ENCODE peak calls at places on chromosomes 6 and 20, in six cellular contexts. P is heart left ventricle, B is HCT116, E is ovary, T is pancreas, C is brain microvascular endothelial cell. F is an unnamed sample.

GRCh38 chr20:11235058-11235457 is 561.3 kb upstream of the JAG1 start:
- DNase-seq in P (no peak), B (no peak), E (no peak), T (no peak), C (peak; percentile 77), F (no peak)

GRCh38 chr6:48101277-48101676 is 9.7 kb downstream of the PTCHD4 start:
- DNase-seq in P (no peak), B (no peak), E (no peak), T (no peak), C (no peak), F (no peak)

GRCh38 chr6:111469543-111469942 is 13.5 kb downstream of the REV3L start:
- DNase-seq in P (no peak), B (no peak), E (no peak), T (no peak), C (no peak), F (no peak)

GRCh38 chr6:1764584-1764983 is 154.9 kb downstream of the FOXC1 start:
- DNase-seq in P (no peak), B (no peak), E (no peak), T (no peak), C (no peak), F (no peak)

GRCh38 chr6:38188677-38189335 is 369.3 kb downstream of the ZFAND3 start:
- DNase-seq in P (no peak), B (no peak), E (no peak), T (no peak), C (no peak), F (no peak)

GRCh38 chr6:161319231-161319630 is 45.4 kb upstream of the AGPAT4 start:
- DNase-seq in P (no peak), B (no peak), E (no peak), T (no peak), C (no peak), F (no peak)

GRCh38 chr6:111406200-111406711 is 76.8 kb downstream of the REV3L start:
- DNase-seq in P (no peak), B (no peak), E (no peak), T (no peak), C (no peak), F (no peak)

GRCh38 chr6:153879826-153880225 is 159.2 kb upstream of the OPRM1 start:
- DNase-seq in P (no peak), B (no peak), E (no peak), T (no peak), C (no peak), F (no peak)

GRCh38 chr6:26249959-26250805 is 114.8 kb upstream of the BTN3A2 start:
- DNase-seq in P (peak; percentile 43), B (no peak), E (no peak), T (no peak), C (peak; percentile 64), F (peak; percentile 31)

GRCh38 chr6:146590492-146590891 is 8.3 kb upstream of the ADGB start:
- DNase-seq in P (no peak), B (no peak), E (no peak), T (no peak), C (no peak), F (no peak)

GRCh38 chr6:105771313-105771970 is 314.7 kb upstream of the PRDM1 start:
- DNase-seq in P (no peak), B (no peak), E (no peak), T (no peak), C (no peak), F (no peak)

GRCh38 chr6:156956286-156956685 is 179.1 kb downstream of the ARID1B start:
- DNase-seq in P (no peak), B (no peak), E (no peak), T (no peak), C (no peak), F (no peak)
- TF ChIP-seq CTCF in P (no peak), B (no peak), E (no peak), T (no peak), C (no peak), F (no peak)

GRCh38 chr20:24492698-24493097 is 23.3 kb downstream of the SYNDIG1 start:
- DNase-seq in P (no peak), B (no peak), E (no peak), T (no peak), C (no peak), F (no peak)
- H3K27ac ChIP-seq in P (no peak overlapping the region), B (no peak overlapping the region), E (no peak overlapping the region), T (no peak overlapping the region), C (no peak overlapping the region), F (no peak overlapping the region)

GRCh38 chr20:62961799-62962198 is 9.3 kb downstream of the SLC17A9 start:
- DNase-seq in P (no peak), B (no peak), E (no peak), T (no peak), C (no peak), F (no peak)

GRCh38 chr20:62959998-62960436 is 7.5 kb downstream of the SLC17A9 start:
- DNase-seq in P (no peak), B (no peak), E (no peak), T (no peak), C (no peak), F (no peak)

GRCh38 chr20:62962891-62963613 is 10.5 kb downstream of the SLC17A9 start:
- DNase-seq in P (no peak), B (no peak), E (no peak), T (no peak), C (no peak), F (no peak)

GRCh38 chr20:62962221-62962879 is 9.8 kb downstream of the SLC17A9 start:
- DNase-seq in P (no peak), B (no peak), E (no peak), T (no peak), C (no peak), F (no peak)

DNA sequence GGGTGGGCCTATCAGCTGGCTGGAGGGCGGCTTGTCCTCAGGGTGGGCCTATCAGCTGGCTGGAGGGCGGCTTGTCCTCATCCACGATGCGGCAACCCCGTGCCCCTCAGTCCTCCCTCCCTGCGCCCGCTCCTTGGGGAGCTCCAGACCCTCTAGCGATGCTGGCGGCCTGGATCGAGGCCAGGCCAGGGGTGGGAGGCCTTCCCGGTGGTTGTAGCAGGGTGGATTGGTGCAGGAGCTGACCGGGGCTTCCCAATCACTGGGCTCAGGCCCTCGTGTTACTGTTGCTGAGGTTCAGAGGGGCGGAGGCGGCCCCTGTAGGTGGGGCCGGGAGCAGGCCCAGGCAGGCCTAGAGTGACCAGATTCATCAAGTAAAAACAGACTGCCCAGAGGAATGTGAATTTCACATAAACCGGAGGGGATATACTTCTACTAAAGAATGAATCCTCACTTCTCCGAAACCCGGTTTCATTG is 8.8 kb downstream of the SLC17A9 start:
- DNase-seq in P (no peak), B (no peak), E (no peak), T (no peak), C (no peak), F (no peak)
- H3K36me3 ChIP-seq in P (no peaks in the 10 kb centered on the region), B (no peaks in the 10 kb centered on the region), E (no peaks in the 10 kb centered on the region), T (no peaks in the 10 kb centered on the region), C (peaks cover 12% of the 10 kb centered on the region), F (no peaks in the 10 kb centered on the region)

DNA sequence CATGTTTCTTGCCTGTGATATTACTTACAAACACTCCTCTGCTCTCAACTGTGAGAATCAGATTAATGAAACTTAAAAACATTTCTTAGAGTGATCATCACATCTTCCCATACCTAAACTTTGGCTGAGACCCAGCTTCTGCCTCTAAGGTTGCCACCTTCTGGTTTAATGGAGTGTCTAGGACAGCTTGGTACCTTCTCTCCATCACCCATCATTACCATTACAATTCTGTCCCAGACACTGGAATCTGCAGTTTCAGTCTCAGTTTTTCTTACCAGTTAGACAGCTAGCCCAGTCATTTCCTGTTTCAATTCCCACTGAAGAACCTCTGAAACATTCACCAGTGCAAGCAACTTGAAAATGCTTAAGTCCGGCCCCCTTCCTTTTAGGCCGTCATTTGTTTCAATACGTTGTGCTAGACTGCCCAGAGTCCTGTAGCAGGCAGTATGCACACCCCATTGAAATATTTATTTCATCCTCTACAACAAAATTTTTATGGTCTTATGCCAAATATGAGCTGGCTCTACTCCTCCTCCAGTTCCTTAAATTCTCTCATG is 107.0 kb upstream of the FOXO3 start:
- DNase-seq in P (no peak), B (no peak), E (no peak), T (no peak), C (peak; percentile 92), F (no peak)
- TF ChIP-seq CTCF in P (no peak), B (no peak), E (no peak), T (no peak), C (peak; percentile 14), F (no peak)

DNA sequence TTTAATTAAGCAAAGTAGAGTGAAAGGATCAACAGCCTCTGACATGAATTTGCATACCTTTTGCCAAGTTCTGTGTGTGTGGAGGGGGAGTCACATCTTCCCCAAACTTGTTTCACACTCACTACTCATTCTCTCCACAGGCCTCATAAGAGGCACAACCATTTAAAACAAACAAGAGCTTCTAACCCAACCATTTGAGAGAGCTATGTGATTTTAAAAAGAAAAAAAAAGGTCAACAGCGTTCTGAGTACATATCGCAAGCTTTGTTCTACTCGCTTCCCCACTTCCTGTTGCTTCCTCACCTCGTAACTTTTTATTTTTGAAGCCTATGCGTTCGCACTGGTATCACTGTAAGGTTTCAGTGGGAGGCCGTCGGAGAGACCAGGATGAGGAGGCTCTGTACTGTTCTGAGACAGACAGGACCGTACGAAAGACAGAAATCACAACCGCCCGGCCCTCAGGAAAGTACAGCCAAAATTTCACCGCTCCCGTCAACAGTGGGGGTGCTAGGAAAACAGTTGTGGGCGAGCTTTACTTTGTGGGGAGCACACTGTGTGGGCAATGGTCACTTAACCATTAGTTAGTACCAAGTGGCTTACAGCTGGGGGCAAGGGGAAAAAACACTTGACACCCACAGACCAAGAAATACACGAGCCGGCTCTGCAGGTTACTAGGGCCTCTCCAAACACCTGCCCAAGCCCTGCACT is 61.3 kb downstream of the TRERF1 start:
- DNase-seq in P (no peak), B (no peak), E (no peak), T (no peak), C (no peak), F (no peak)
- H3K27ac ChIP-seq in P (no peak overlapping the region), B (no peak overlapping the region), E (no peak overlapping the region), T (no peak overlapping the region), C (no peak overlapping the region), F (no peak overlapping the region)